ENCODE peak calls at places on chromosomes 13 and 19, in eight cellular contexts. Z is GDM1, G is heart right ventricle, S is BJ, W is GM20000, C is lower lobe of right lung, P is kidney tubule cell, X is upper lobe of right lung. O is an unnamed sample.
A peak's percentile ranks its signal among the peaks of the same experiment; 100 is the strongest.

GRCh38 chr13:85806553-85807175 is 7.4 kb upstream of the SLITRK6 start:
- DNase-seq in Z (no peak), G (no peak), S (no peak), W (peak; percentile 6), C (no peak), P (peak; percentile 46), X (no peak), O (peak; percentile 62)

GRCh38 chr13:50829896-50830295 is 13.6 kb downstream of the DLEU7 start:
- DNase-seq in Z (no peak), G (no peak), S (no peak), W (no peak), C (no peak), P (no peak), X (no peak), O (no peak)

GRCh38 chr13:38872693-38873092 is 117.9 kb downstream of the STOML3 start:
- DNase-seq in Z (peak; percentile 20), G (peak; percentile 12), S (no peak), W (peak; percentile 26), C (peak; percentile 47), P (peak; percentile 36), X (no peak), O (peak; percentile 39)

GRCh38 chr13:112908342-112908741 is 60.7 kb upstream of the MCF2L start:
- DNase-seq in Z (no peak), G (no peak), S (no peak), W (no peak), C (no peak), P (peak; percentile 35), X (no peak), O (no peak)

GRCh38 chr19:54667217-54667616 is 4.4 kb downstream of the LILRB4 start:
- DNase-seq in Z (no peak), G (no peak), S (no peak), W (no peak), C (no peak), P (no peak), X (no peak), O (no peak)

GRCh38 chr13:51998723-51999471 is 12.4 kb downstream of the ATP7B start:
- DNase-seq in Z (no peak), G (no peak), S (no peak), W (no peak), C (no peak), P (no peak), X (no peak), O (no peak)

GRCh38 chr13:107650081-107650701 is 565.1 kb downstream of the LIG4 start:
- DNase-seq in Z (no peak), G (peak; percentile 43), S (no peak), W (peak; percentile 18), C (peak; percentile 52), P (peak; percentile 55), X (peak; percentile 74), O (peak; percentile 31)

GRCh38 chr19:518292-519231 is 11.3 kb downstream of the TPGS1 start:
- DNase-seq in Z (no peak), G (no peak), S (no peak), W (no peak), C (no peak), P (no peak), X (no peak), O (no peak)

GRCh38 chr13:112074139-112074710 is 7.3 kb downstream of the SOX1 start:
- DNase-seq in Z (no peak), G (no peak), S (no peak), W (no peak), C (no peak), P (no peak), X (no peak), O (no peak)

GRCh38 chr19:28171983-28172382 is 1041.0 kb downstream of the UQCRFS1 start:
- DNase-seq in Z (no peak), G (no peak), S (no peak), W (no peak), C (no peak), P (peak; percentile 73), X (no peak), O (no peak)

GRCh38 chr19:2578391-2578826 is 102.5 kb downstream of the GADD45B start:
- DNase-seq in Z (no peak), G (no peak), S (no peak), W (no peak), C (no peak), P (peak; percentile 63), X (peak; percentile 71), O (peak; percentile 44)